ENCODE peak calls at places on chromosome 9, in seven cellular contexts. Q is OCI-LY7; H is cardiac muscle cell; C is CD8-positive, alpha-beta T cell; X is breast epithelium; S is hepatocyte; M is BE2C. L is an unnamed sample. For H3K4me1, the result is how much of the 10 kb centered on the place peaks cover.

GRCh38 chr9:16154570-16155078 is 601.8 kb downstream of the CCDC171 start:
- DNase-seq in S (peak), H (peak), C (no peak), Q (peak), X (no peak), M (no peak), L (no peak)

GRCh38 chr9:7212101-7212500 is 454.3 kb downstream of the KDM4C start:
- DNase-seq in X (no peak), H (no peak), C (no peak), M (no peak), S (no peak), Q (no peak), L (no peak)

GRCh38 chr9:13786131-13786530 is 506.6 kb upstream of the MPDZ start:
- DNase-seq in C (no peak), Q (no peak), X (no peak), H (no peak), M (no peak), S (no peak), L (peak)

GRCh38 chr9:70101265-70101664 is 57.6 kb downstream of the MAMDC2 start:
- DNase-seq in C (no peak), M (no peak), Q (no peak), H (no peak), S (no peak), X (no peak), L (no peak)

GRCh38 chr9:88567870-88568269 is 32.9 kb downstream of the NXNL2 start:
- DNase-seq in X (no peak), H (no peak), S (no peak), Q (no peak), M (no peak), C (no peak), L (no peak)

GRCh38 chr9:73805111-73805510 is 653.4 kb downstream of the ANXA1 start:
- DNase-seq in Q (no peak), H (no peak), X (no peak), S (no peak), C (no peak), M (no peak), L (no peak)

GRCh38 chr9:18568969-18569368 is 95.0 kb downstream of the ADAMTSL1 start:
- DNase-seq in M (no peak), H (no peak), Q (no peak), S (no peak), X (no peak), C (no peak), L (no peak)

GRCh38 chr9:134066546-134066922 is 1.3 kb downstream of the BRD3 start:
- DNase-seq in H (peak), M (no peak), C (no peak), X (no peak), Q (peak), S (no peak), L (no peak)

GRCh38 chr9:91433180-91433579 is 9.5 kb upstream of the NFIL3 start:
- DNase-seq in C (no peak), Q (peak), M (no peak), S (peak), H (peak), X (no peak), L (no peak)

GRCh38 chr9:78292716-78293497 is 4.0 kb upstream of the PSAT1 start:
- DNase-seq in H (no peak), X (no peak), Q (no peak), S (no peak), C (no peak), M (no peak), L (no peak)

GRCh38 chr9:4569101-4569500 is 78.8 kb downstream of the SLC1A1 start:
- DNase-seq in C (no peak), Q (no peak), X (no peak), S (no peak), H (no peak), M (no peak), L (no peak)

GRCh38 chr9:7259544-7260241 is 501.9 kb downstream of the KDM4C start:
- DNase-seq in Q (no peak), X (no peak), H (no peak), S (no peak), M (no peak), C (no peak), L (no peak)

GRCh38 chr9:4581031-4581760 is 80.9 kb upstream of the PLPP6 start:
- DNase-seq in S (no peak), M (no peak), X (no peak), C (no peak), Q (no peak), H (no peak), L (no peak)

GRCh38 chr9:117926031-117926655 is 221.9 kb downstream of the TLR4 start:
- DNase-seq in X (no peak), M (no peak), S (no peak), Q (no peak), H (no peak), C (no peak), L (no peak)

GRCh38 chr9:124212381-124213050 is 45.2 kb upstream of the NEK6 start:
- DNase-seq in H (no peak), Q (no peak), M (no peak), S (no peak), C (no peak), X (peak), L (no peak)

GRCh38 chr9:135531096-135531495 is 9.9 kb downstream of the LCN1 start:
- DNase-seq in Q (no peak), X (no peak), S (no peak), H (no peak), M (no peak), C (no peak), L (no peak)

GRCh38 chr9:86116425-86116824 is 17.1 kb upstream of the GOLM1 start:
- DNase-seq in H (no peak), S (no peak), Q (no peak), M (no peak), X (no peak), C (no peak), L (no peak)

GRCh38 chr9:85182381-85182780 is 512.9 kb downstream of the NTRK2 start:
- DNase-seq in Q (no peak), S (no peak), X (no peak), C (no peak), M (no peak), H (no peak), L (no peak)

GRCh38 chr9:89591291-89592200 is 13.3 kb upstream of the GADD45G start:
- DNase-seq in C (no peak), H (no peak), Q (no peak), X (no peak), M (no peak), S (no peak), L (no peak)

GRCh38 chr9:137678202-137678601 is 59.4 kb downstream of the EHMT1 start:
- DNase-seq in C (no peak), H (no peak), M (no peak), S (no peak), Q (no peak), X (no peak), L (no peak)

GRCh38 chr9:129491486-129491855 is 129.4 kb downstream of the C9orf50 start:
- DNase-seq in C (no peak), M (no peak), Q (no peak), H (no peak), S (peak), X (no peak), L (peak)

GRCh38 chr9:129494113-129494789 is 126.7 kb downstream of the C9orf50 start:
- DNase-seq in C (no peak), H (no peak), Q (no peak), X (peak), M (no peak), S (peak), L (peak)

GRCh38 chr9:129495422-129496186 is 125.3 kb downstream of the C9orf50 start:
- DNase-seq in C (peak), Q (peak), H (peak), M (peak), X (peak), S (peak), L (peak)

GRCh38 chr9:129493002-129493713 is 127.7 kb downstream of the C9orf50 start:
- DNase-seq in C (no peak), Q (no peak), M (peak), S (no peak), X (no peak), H (no peak), L (no peak)

GRCh38 chr9:129493714-129494047 is 127.2 kb downstream of the C9orf50 start:
- DNase-seq in M (no peak), X (no peak), C (no peak), S (no peak), H (no peak), Q (no peak), L (no peak)
- H3K4me1 ChIP-seq in M (under half), X (under half), C (under half), S (half or more), H (under half), Q (under half), L (half or more)

DNA sequence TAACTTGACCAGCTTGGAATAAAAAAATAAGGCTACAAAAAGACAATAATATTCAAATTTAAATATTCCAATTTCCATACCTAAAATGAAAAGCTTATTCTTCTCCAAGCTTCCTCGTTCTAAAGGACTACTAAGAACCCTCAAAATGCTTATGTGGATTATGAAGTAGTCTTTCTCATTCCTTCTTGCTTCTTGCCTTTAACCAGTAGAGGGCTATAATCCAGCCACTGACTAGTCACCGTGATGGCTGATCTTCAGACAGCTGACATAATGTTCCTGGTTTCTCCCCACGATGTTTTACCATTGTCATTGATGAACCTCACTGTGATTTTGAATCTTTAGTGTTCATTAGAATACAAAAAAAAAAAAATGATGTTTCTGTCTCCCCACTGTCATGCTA is 515.3 kb downstream of the TLE1 start:
- DNase-seq in M (no peak), S (no peak), H (no peak), C (no peak), Q (no peak), X (no peak), L (no peak)
- TF ChIP-seq CTCF in M (peak), S (no peak), H (no peak), C (no peak), Q (peak), X (no peak), L (no peak)

GRCh38 chr9:113875420-113875916 is 641 bp upstream of the ZNF618 start:
- DNase-seq in M (no peak), H (no peak), C (no peak), S (no peak), Q (no peak), X (no peak), L (no peak)

GRCh38 chr9:113872485-113873143 is 3.5 kb upstream of the ZNF618 start:
- DNase-seq in H (no peak), Q (no peak), C (no peak), X (no peak), S (no peak), M (no peak), L (no peak)

GRCh38 chr9:113873926-113874325 is 2.2 kb upstream of the ZNF618 start:
- DNase-seq in M (no peak), C (no peak), S (no peak), X (no peak), Q (no peak), H (no peak), L (no peak)

GRCh38 chr9:113875917-113876805 is at the start of gene ZNF618:
- DNase-seq in H (peak), S (peak), C (no peak), X (no peak), M (peak), Q (peak), L (peak)

GRCh38 chr9:113873446-113873845 is 2.7 kb upstream of the ZNF618 start:
- DNase-seq in M (no peak), X (no peak), H (no peak), Q (no peak), S (no peak), C (no peak), L (no peak)
- H3K4me3 ChIP-seq in M (no peak), X (no peak), H (no peak), Q (no peak), S (no peak), C (no peak), L (no peak)

DNA sequence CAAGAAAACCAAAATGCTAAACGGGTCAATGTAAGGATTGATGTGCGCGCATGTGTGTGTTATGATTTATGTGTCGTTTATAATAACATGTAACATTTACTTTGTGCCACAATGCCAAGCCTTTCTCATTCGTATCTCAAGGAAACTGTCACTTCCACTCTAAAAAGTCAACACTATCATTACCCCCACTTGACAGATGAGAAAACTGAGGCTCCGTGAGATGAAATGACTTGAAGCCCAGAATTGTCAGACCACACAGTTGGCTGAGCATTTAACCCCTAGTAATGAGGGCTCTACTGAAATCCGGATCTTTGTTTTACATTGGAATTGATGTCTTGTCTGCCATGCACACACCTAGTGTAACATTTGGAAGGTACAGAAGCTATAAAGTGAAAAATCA is 95.0 kb upstream of the LMX1B start:
- DNase-seq in X (no peak), C (no peak), S (no peak), M (no peak), H (no peak), Q (no peak), L (no peak)
- H3K4me1 ChIP-seq in X (under half), C (under half), S (under half), M (half or more), H (under half), Q (under half), L (under half)

DNA sequence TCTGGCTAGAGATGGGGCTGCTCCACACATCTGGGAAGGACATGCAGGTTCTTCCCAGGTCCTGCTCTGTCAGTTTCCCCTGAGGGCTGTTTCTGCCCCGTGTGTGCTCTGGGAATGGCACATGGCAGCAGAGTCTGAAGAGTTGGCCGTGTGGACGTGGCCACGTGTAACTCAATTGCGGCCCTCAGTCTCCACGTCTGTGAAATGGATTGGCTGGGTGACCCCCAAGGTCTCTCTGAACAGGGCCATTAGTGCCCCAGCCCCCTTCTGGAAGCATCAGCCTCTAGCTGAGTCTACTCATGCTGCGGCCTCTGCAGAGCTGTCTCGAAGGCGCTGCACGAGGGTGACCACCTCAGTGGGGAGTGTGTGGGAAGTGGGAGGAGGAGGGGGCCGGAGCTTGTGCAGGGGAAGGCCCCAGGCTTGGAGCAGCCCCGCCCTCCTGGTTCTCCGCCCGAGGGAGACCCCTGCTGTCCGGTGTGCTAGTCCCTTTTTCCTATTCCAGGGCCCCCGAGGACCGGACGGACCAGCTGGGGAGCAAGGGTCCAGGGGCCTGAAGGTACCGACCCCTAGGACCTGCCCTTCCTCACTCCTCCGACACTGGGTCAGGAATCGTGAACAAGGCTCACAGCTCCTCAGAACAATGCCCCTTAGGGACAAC is 58.9 kb upstream of the ORM1 start:
- DNase-seq in C (no peak), S (no peak), M (peak), Q (no peak), H (peak), X (no peak), L (no peak)
- TF ChIP-seq CTCF in C (no peak), S (peak), M (peak), Q (peak), H (peak), X (no peak), L (peak)

DNA sequence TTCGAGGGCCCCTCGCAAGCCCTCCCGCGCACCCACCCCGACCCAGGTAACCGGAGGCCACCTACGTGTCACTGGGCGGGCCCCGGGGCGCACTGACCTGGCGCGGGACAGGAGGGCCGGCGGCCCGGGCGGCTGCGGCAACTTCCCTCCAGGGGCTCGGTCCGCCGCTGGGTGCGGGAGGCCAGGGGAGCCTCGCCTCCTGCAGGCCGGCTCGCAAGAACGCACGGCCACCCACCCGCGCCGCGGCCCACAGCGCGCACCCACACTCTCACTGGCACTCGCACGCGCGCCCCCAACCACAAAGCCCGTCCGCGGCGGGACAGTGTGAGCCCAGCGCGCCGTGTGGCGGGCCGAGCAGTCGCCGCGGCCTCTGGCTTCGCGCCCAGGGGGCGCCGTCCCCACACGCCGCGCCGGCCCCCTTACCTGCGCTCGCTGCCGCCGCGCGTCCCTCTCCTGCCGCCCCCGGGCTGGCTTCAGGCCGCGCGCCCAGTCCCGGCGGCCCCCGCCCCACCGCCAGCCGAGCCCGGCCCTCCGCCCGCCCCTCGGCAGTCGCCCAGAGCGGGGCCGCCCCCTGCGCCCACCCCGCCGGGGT is 430 bp downstream of the LPAR1 start:
- DNase-seq in C (no peak), M (peak), S (peak), H (peak), Q (no peak), X (peak), L (peak)
- H3K4me3 ChIP-seq in C (no peak), M (peak), S (peak), H (peak), Q (no peak), X (peak), L (peak)

GRCh38 chr9:128068656-128069221 is 707 bp downstream of the SLC25A25 start:
- DNase-seq in C (no peak), X (no peak), M (no peak), Q (peak), S (no peak), H (no peak), L (no peak)
- H3K4me1 ChIP-seq in C (half or more), X (under half), M (under half), Q (half or more), S (under half), H (under half), L (half or more)

DNA sequence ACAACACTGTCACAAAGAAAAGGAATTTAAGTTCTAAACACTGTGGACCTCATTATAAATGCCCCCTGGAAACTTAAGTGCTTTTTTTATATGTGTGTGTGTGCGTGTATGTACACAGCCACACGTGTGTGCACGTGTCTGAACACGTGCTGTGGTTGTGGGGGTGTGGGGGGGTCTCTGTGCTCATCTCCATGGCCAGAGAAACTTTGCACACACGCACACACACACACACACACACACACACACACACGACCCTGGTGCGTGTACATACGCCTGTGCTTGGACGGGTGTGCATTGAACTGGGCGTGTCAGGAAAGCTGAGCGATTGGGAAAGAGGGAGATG is 27.9 kb downstream of the AMBP start:
- DNase-seq in M (peak), X (no peak), H (no peak), Q (no peak), C (no peak), S (no peak), L (no peak)
- TF ChIP-seq CTCF in M (no peak), X (no peak), H (no peak), Q (no peak), C (no peak), S (no peak), L (no peak)

L was measured in lower lobe of right lung.